ENCODE peak calls at places on chromosomes 3 and 15, in five cellular contexts. S is HCT116, G is BJ, F is heart right ventricle, U is AG10803. A is an unnamed sample.

GRCh38 chr15:85527907-85528306 is 147.5 kb downstream of the AKAP13 start:
- DNase-seq in S (no peak), G (peak), F (peak), U (peak), A (peak)

GRCh38 chr3:9347086-9347485 is 15.8 kb upstream of the THUMPD3 start:
- DNase-seq in S (no peak), G (no peak), F (no peak), U (peak), A (peak)

GRCh38 chr15:80579611-80580010 is 115.5 kb upstream of the ABHD17C start:
- DNase-seq in S (no peak), G (no peak), F (no peak), U (no peak), A (no peak)

GRCh38 chr3:40920041-40920440 is 279.3 kb upstream of the CTNNB1 start:
- DNase-seq in S (no peak), G (no peak), F (no peak), U (peak), A (peak)

GRCh38 chr3:94862703-94863102 is 799.8 kb downstream of the NSUN3 start:
- DNase-seq in S (no peak), G (no peak), F (no peak), U (peak), A (peak)

GRCh38 chr15:42712584-42712983 is 24.3 kb downstream of the CDAN1 start:
- DNase-seq in S (no peak), G (no peak), F (no peak), U (no peak), A (no peak)

GRCh38 chr15:74937226-74937601 is 659 bp downstream of the COX5A start:
- DNase-seq in S (no peak), G (no peak), F (no peak), U (no peak), A (no peak)

GRCh38 chr3:66712210-66712609 is 211.4 kb upstream of the LRIG1 start:
- DNase-seq in S (no peak), G (no peak), F (no peak), U (no peak), A (no peak)

GRCh38 chr15:80838012-80838411 is 58.8 kb downstream of the CEMIP start:
- DNase-seq in S (no peak), G (no peak), F (no peak), U (no peak), A (no peak)

GRCh38 chr3:133535971-133536634 is 37.4 kb upstream of the CDV3 start:
- DNase-seq in S (no peak), G (no peak), F (peak), U (peak), A (peak)

GRCh38 chr3:108953700-108954099 is at the start of gene GUCA1C:
- DNase-seq in S (no peak), G (no peak), F (no peak), U (no peak), A (no peak)

GRCh38 chr3:38613426-38613825 is 36.1 kb downstream of the SCN5A start:
- DNase-seq in S (no peak), G (no peak), F (no peak), U (no peak), A (no peak)

GRCh38 chr3:183385698-183386590 is 42.5 kb downstream of the MCF2L2 start:
- DNase-seq in S (peak), G (no peak), F (peak), U (peak), A (peak)

GRCh38 chr3:193594946-193595689 is 2.1 kb downstream of the OPA1 start:
- DNase-seq in S (no peak), G (no peak), F (no peak), U (peak), A (peak)

GRCh38 chr15:68204776-68205557 is at the start of gene CALML4:
- DNase-seq in S (no peak), G (no peak), F (peak), U (peak), A (peak)

GRCh38 chr3:81718311-81718710 is 43.1 kb downstream of the GBE1 start:
- DNase-seq in S (no peak), G (no peak), F (no peak), U (no peak), A (no peak)

GRCh38 chr15:57144448-57144847 is 226.0 kb downstream of the TCF12 start:
- DNase-seq in S (no peak), G (no peak), F (no peak), U (no peak), A (no peak)

GRCh38 chr3:146086211-146086610 is 74.8 kb downstream of the PLOD2 start:
- DNase-seq in S (no peak), G (no peak), F (no peak), U (no peak), A (no peak)

GRCh38 chr3:13547591-13548371 is 1.1 kb upstream of the FBLN2 start:
- DNase-seq in S (no peak), G (no peak), F (no peak), U (no peak), A (no peak)

DNA sequence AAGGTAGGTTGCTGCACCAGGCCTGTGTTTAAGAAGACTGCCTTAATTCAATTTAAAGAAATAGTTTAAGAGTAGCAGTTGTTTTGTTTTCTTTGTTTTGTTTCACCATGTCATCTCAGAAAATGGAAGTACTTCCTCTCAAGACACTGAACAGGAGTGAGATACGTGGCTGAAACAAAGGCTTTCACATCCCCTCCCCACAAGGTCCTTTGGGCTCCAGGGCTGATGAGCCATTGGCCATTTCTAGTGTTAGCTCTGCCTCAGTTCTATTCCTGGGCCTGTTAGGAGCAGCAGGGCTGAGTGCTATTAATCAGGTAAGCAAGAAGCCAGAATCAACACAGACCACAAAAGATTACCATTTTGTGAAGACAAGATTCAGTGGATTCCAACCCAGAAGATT is 132.8 kb downstream of the KCNAB1 start:
- DNase-seq in S (no peak), G (no peak), F (no peak), U (no peak), A (no peak)
- TF ChIP-seq CTCF in S (no peak), G (no peak), F (no peak), U (no peak), A (no peak)

GRCh38 chr3:196141052-196141865 is 59.4 kb upstream of the TFRC start:
- DNase-seq in S (no peak), G (no peak), F (no peak), U (no peak), A (no peak)

GRCh38 chr3:196141866-196142673 is 60.2 kb upstream of the TFRC start:
- DNase-seq in S (no peak), G (no peak), F (no peak), U (no peak), A (no peak)

GRCh38 chr3:196143708-196144382 is 62.0 kb upstream of the TFRC start:
- DNase-seq in S (no peak), G (no peak), F (no peak), U (no peak), A (no peak)

GRCh38 chr3:196144383-196145105 is 62.7 kb upstream of the TFRC start:
- DNase-seq in S (no peak), G (peak), F (no peak), U (peak), A (peak)

GRCh38 chr3:196142674-196142988 is 60.7 kb upstream of the TFRC start:
- DNase-seq in S (no peak), G (no peak), F (no peak), U (no peak), A (no peak)
- H3K4me3 ChIP-seq in S (no peak), G (no peak), F (no peak), U (no peak), A (no peak)

GRCh38 chr3:161390200-161390599 is 18.9 kb upstream of the SPTSSB start:
- DNase-seq in S (no peak), G (no peak), F (no peak), U (no peak), A (no peak)
- TF ChIP-seq CTCF in S (no peak), G (no peak), F (no peak), U (no peak), A (no peak)

DNA sequence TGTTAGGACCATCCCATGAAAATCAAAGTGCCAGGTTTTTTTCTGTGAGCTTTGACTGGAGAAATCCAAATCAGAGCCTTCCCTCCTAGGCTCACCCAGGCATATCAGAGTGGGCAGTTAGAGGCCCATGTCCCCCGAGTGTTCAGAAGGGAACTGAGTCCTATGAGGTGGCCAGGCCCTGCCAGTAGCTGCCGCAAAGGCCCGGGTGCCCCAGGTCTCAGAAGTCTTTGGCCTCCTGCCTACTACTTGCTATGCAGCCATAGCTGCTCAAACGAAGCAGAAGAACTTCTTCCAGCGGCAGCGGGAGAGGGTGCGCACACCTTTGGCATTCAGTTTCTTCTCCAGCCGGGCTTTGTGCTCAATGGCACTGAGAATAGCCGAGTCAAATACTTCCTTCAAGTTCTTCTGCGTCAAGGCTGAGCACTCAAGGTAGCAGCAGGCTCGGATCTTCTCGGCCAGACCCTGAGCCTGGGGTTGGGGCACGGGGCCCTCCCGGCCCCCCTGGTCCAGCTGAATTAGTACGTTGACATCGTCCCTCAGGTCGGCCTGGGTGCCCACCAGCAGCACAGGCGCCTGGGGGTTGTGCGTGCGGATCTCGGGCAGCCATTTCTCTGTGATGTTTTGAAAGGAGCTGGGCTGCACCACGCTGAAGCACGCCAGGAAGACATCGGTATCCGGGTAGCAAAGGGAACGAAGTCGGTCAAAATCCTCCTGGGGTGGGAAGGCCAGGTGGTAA is 1.1 kb downstream of the RHOV start:
- DNase-seq in S (no peak), G (no peak), F (no peak), U (no peak), A (no peak)
- H3K4me3 ChIP-seq in S (peak), G (no peak), F (no peak), U (no peak), A (no peak)

DNA sequence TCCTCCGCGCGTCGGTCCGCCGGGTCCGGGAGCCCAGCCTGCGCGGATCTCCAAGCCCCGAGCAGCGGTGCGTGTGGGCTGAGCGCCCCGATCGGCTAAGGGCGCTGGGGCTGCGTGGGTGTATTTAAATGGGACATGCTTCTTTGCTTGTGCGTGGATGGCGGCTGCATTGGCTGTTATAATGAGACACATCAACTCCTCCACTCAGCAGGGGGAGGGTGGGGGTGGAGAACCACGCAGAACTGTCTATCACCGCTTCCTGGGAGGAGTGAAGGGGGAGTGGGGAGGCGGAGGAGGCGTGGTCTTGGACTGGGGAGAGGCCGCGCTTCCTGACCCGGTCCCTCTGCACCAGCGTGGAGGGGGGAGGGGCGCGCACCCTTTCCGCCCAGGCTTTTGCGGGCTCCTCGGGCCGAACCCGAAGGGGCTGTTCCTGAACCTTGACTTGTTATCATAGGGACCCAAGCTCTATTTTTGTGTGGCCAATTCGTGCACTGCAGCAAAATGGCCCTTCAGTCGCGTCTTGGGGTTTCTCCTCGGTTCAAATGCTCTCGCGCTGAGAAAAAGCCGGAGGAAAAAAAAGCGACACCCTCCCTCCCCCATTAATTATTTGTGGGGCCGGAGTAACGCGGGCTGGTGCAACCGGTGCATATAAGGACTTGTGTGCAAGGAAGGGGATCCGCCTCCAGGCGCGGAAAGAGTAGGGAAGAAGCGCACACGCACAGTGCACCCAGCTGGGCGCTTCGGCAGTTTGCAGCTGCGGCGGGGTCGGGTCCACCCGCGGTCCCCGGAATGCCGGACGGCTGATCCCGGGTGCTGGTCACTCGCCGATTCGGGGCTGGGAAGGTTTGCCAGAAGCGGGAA is at the start of gene TNIK:
- DNase-seq in S (peak), G (peak), F (peak), U (peak), A (peak)
- TF ChIP-seq CTCF in S (peak), G (peak), F (peak), U (peak), A (peak)